ENCODE peak calls at places on chromosomes 11 and 22, in five cellular contexts. A is HepG2, Z is IMR-90, O is SK-N-SH, P is GM12878. B is an unnamed sample.

GRCh38 chr22:48823941-48824340 is 1003.7 kb downstream of the BRD1 start:
- DNase-seq in A (no peak), O (no peak), Z (no peak), P (no peak), B (no peak)

GRCh38 chr22:27391092-27391770 is 410.3 kb downstream of the MN1 start:
- DNase-seq in A (no peak), O (no peak), Z (no peak), P (no peak), B (no peak)

GRCh38 chr11:106076421-106076922 is 675 bp downstream of the KBTBD3 start:
- DNase-seq in A (no peak), O (no peak), P (no peak), Z (no peak), B (no peak)

GRCh38 chr11:28491431-28491830 is 383.2 kb downstream of the METTL15 start:
- DNase-seq in P (no peak), Z (peak; percentile 55), A (no peak), O (no peak), B (no peak)

GRCh38 chr11:10982695-10983492 is 125.0 kb upstream of the ZBED5 start:
- DNase-seq in Z (no peak), P (no peak), O (no peak), A (no peak), B (peak; percentile 10)

GRCh38 chr11:5004429-5005274 is 10.0 kb downstream of the OR51L1 start:
- DNase-seq in A (peak; percentile 36), P (no peak), Z (peak; percentile 61), O (peak; percentile 5), B (peak; percentile 29)

GRCh38 chr11:13692172-13692571 is 23.7 kb downstream of the FAR1 start:
- DNase-seq in A (no peak), Z (no peak), P (no peak), O (no peak), B (no peak)

GRCh38 chr11:117097567-117098268 is 510 bp downstream of the SIK3 start:
- DNase-seq in Z (no peak), O (peak; percentile 82), A (no peak), P (no peak), B (peak; percentile 35)

GRCh38 chr22:30665786-30666185 is 1.9 kb downstream of the DUSP18 start:
- DNase-seq in P (no peak), A (no peak), Z (no peak), O (no peak), B (no peak)

GRCh38 chr11:82719316-82719715 is 14.3 kb downstream of the FAM181B start:
- DNase-seq in P (no peak), Z (no peak), A (no peak), O (no peak), B (no peak)

GRCh38 chr11:67368621-67369020 is 4.8 kb downstream of the CLCF1 start:
- DNase-seq in Z (no peak), P (no peak), A (no peak), O (no peak), B (no peak)

GRCh38 chr22:49162841-49163240 is 664.8 kb downstream of the BRD1 start:
- DNase-seq in A (no peak), O (no peak), P (no peak), Z (no peak), B (no peak)

GRCh38 chr11:106063009-106063408 is 14.1 kb downstream of the KBTBD3 start:
- DNase-seq in A (no peak), O (no peak), P (no peak), Z (no peak), B (no peak)

GRCh38 chr22:46134111-46134705 is 16.1 kb upstream of the PPARA start:
- DNase-seq in Z (no peak), P (no peak), A (no peak), O (no peak), B (no peak)

GRCh38 chr11:25293166-25293565 is 796.3 kb downstream of the LUZP2 start:
- DNase-seq in P (no peak), O (peak; percentile 1), Z (no peak), A (no peak), B (no peak)

GRCh38 chr11:12602421-12602820 is 71.8 kb upstream of the TEAD1 start:
- DNase-seq in O (no peak), Z (no peak), A (no peak), P (no peak), B (peak; percentile 42)

GRCh38 chr11:95877288-95877687 is 46.6 kb downstream of the MTMR2 start:
- DNase-seq in O (no peak), Z (peak; percentile 100), A (no peak), P (no peak), B (no peak)

GRCh38 chr11:108115495-108116140 is 5.7 kb upstream of the ACAT1 start:
- DNase-seq in P (no peak), A (no peak), Z (peak; percentile 89), O (no peak), B (no peak)

GRCh38 chr11:45289369-45289768 is 3.2 kb upstream of the SYT13 start:
- DNase-seq in O (no peak), A (no peak), Z (peak; percentile 65), P (no peak), B (no peak)

GRCh38 chr11:76044750-76045320 is 161.5 kb downstream of the WNT11 start:
- DNase-seq in Z (no peak), P (no peak), A (no peak), O (no peak), B (no peak)

GRCh38 chr11:76049506-76049905 is 156.8 kb downstream of the WNT11 start:
- DNase-seq in A (no peak), O (no peak), Z (no peak), P (no peak), B (no peak)

GRCh38 chr11:76048763-76049162 is 157.5 kb downstream of the WNT11 start:
- DNase-seq in P (no peak), A (no peak), O (no peak), Z (no peak), B (no peak)

GRCh38 chr11:76047231-76047630 is 159.1 kb downstream of the WNT11 start:
- DNase-seq in O (no peak), A (no peak), Z (no peak), P (no peak), B (no peak)

GRCh38 chr11:76047766-76048165 is 158.5 kb downstream of the WNT11 start:
- DNase-seq in O (no peak), P (no peak), Z (no peak), A (no peak), B (no peak)
- TF ChIP-seq MXI1 in O (no peak), P (no peak), Z (no peak), A (no peak), B (no peak)

DNA sequence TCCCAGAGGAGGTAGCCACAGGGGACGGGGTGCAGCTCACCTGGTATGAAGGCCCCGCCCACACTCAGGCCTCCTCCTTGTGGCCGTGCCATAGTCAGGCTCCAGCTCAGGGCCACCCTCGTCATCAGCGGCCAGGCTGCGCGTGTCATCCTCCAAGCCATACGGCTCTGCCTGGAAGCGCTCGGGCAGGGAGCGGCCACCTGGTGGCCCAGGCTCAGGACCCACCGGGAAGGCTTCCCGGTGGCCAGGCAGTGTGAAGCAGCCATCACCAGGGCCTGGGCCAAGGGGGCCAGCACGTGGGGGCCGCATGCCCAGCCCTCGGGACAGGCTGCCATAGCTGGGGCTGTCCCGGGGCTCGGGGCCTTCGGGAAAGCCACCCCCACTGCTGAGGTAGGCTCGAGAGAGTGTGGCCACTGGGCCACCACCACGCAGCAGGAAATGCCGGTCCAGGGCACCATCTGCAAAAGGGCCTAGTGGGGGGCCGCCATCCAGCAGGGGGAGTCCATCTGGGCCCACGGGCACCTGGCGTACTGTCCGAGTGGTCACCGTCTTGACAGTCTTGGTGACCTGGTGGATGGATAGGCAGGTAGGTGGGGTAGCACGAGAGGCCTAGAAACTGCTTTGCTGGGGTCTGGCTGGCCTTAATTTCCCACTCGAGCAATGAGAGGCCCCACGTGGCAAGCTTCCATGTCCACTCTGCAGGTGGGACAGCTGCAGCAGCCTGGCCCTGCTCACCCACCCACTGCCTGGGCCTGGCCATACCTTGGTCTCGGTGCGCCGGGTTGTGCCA is 35.3 kb downstream of the ARVCF start:
- DNase-seq in P (no peak), O (no peak), Z (no peak), A (no peak), B (no peak)
- TF ChIP-seq MXI1 in P (no peak), O (no peak), Z (no peak), A (no peak), B (no peak)

DNA sequence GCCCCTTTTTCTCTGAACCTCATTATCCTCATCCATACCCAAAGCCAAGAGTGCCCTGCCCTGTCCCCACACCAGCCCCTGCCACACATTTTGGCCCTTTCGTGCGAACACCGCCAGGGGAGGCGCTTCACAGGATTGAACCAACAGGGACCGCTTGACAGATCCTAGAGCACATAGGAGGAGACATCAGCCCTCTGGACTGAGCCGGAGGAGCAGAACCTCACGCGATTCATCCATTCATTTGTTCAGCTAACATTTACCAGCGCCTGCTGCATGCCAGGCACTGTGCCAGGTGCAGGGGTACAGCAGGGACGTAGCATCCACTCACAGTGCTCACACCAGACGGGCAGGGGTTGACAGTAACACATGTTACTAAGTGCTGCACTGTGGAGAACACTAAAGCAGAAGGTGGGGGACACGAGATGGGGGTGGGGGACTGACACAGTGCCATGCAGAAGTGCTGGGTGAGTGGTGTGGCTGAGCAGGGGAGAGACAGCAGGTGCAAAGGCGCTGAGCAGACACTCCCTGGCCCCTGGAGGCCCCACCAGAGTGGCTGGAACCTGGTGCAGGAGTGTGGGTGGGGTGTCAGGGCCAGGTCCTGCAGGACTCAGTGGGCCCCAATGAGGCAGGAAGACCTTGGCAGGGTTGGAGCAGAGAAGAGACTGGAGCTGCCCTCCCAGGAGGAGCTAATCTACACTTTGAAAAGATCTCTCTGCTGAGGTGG is 3.3 kb downstream of the GNAZ start:
- DNase-seq in A (no peak), P (no peak), O (no peak), Z (no peak), B (no peak)
- TF ChIP-seq MXI1 in A (no peak), P (no peak), O (no peak), Z (no peak), B (no peak)

GRCh38 chr22:41215926-41216325 is 10.8 kb downstream of the L3MBTL2 start:
- DNase-seq in A (no peak), P (no peak), O (no peak), Z (no peak), B (no peak)

GRCh38 chr22:41222846-41223507 is 17.8 kb downstream of the CHADL start:
- DNase-seq in A (no peak), Z (no peak), O (no peak), P (no peak), B (no peak)

GRCh38 chr22:41217553-41218157 is 12.5 kb downstream of the L3MBTL2 start:
- DNase-seq in P (no peak), Z (peak; percentile 92), O (no peak), A (no peak), B (no peak)

GRCh38 chr22:41215409-41215808 is 10.3 kb downstream of the L3MBTL2 start:
- DNase-seq in A (no peak), P (no peak), O (no peak), Z (no peak), B (no peak)

GRCh38 chr22:41216984-41217383 is 11.9 kb downstream of the L3MBTL2 start:
- DNase-seq in A (no peak), P (no peak), O (no peak), Z (peak; percentile 72), B (no peak)
- TF ChIP-seq MXI1 in A (no peak), P (no peak), O (no peak), Z (no peak), B (no peak)

B was measured in K562.